ENCODE peak calls at places on chromosomes 12 and 14, in seven cellular contexts. One of them, this sample, is unnamed.
A peak's percentile ranks its signal among the peaks of the same experiment; 100 is the strongest.

GRCh38 chr12:64459388-64460024 is 7.6 kb downstream of the TBK1 start:
- DNase-seq in GM12865: peak; percentile 33
- DNase-seq in H1: no peak
- DNase-seq in CD4-positive, alpha-beta memory T cell: peak; percentile 39
- DNase-seq in right atrium auricular region: no peak
- DNase-seq in BJ: no peak
- DNase-seq in BE2C: no peak
- DNase-seq in this sample: no peak

GRCh38 chr12:92028039-92028709 is 117.5 kb downstream of the BTG1 start:
- DNase-seq in GM12865: no peak
- DNase-seq in H1: no peak
- DNase-seq in CD4-positive, alpha-beta memory T cell: no peak
- DNase-seq in right atrium auricular region: no peak
- DNase-seq in BJ: no peak
- DNase-seq in BE2C: no peak
- DNase-seq in this sample: no peak

GRCh38 chr12:122743895-122744525 is 8.6 kb upstream of the DENR start:
- DNase-seq in GM12865: no peak
- DNase-seq in H1: no peak
- DNase-seq in CD4-positive, alpha-beta memory T cell: no peak
- DNase-seq in right atrium auricular region: no peak
- DNase-seq in BJ: no peak
- DNase-seq in BE2C: no peak
- DNase-seq in this sample: no peak

GRCh38 chr12:108446766-108447165 is 68.3 kb upstream of the FICD start:
- DNase-seq in GM12865: peak; percentile 16
- DNase-seq in H1: no peak
- DNase-seq in CD4-positive, alpha-beta memory T cell: no peak
- DNase-seq in right atrium auricular region: no peak
- DNase-seq in BJ: no peak
- DNase-seq in BE2C: no peak
- DNase-seq in this sample: no peak

GRCh38 chr12:130088509-130088908 is 73.8 kb upstream of the FZD10 start:
- DNase-seq in GM12865: no peak
- DNase-seq in H1: no peak
- DNase-seq in CD4-positive, alpha-beta memory T cell: no peak
- DNase-seq in right atrium auricular region: no peak
- DNase-seq in BJ: no peak
- DNase-seq in BE2C: no peak
- DNase-seq in this sample: no peak

GRCh38 chr14:70595443-70596185 is 4.8 kb downstream of the MED6 start:
- DNase-seq in GM12865: no peak
- DNase-seq in H1: no peak
- DNase-seq in CD4-positive, alpha-beta memory T cell: no peak
- DNase-seq in right atrium auricular region: no peak
- DNase-seq in BJ: no peak
- DNase-seq in BE2C: no peak
- DNase-seq in this sample: no peak

GRCh38 chr12:14495326-14495725 is 72.4 kb downstream of the PLBD1 start:
- DNase-seq in GM12865: no peak
- DNase-seq in H1: no peak
- DNase-seq in CD4-positive, alpha-beta memory T cell: no peak
- DNase-seq in right atrium auricular region: no peak
- DNase-seq in BJ: no peak
- DNase-seq in BE2C: no peak
- DNase-seq in this sample: no peak

GRCh38 chr14:81797246-81797645 is 263.6 kb upstream of the SEL1L start:
- DNase-seq in GM12865: no peak
- DNase-seq in H1: no peak
- DNase-seq in CD4-positive, alpha-beta memory T cell: no peak
- DNase-seq in right atrium auricular region: no peak
- DNase-seq in BJ: no peak
- DNase-seq in BE2C: no peak
- DNase-seq in this sample: no peak

GRCh38 chr14:34935552-34935951 is 47.2 kb upstream of the SRP54 start:
- DNase-seq in GM12865: peak; percentile 5
- DNase-seq in H1: no peak
- DNase-seq in CD4-positive, alpha-beta memory T cell: no peak
- DNase-seq in right atrium auricular region: no peak
- DNase-seq in BJ: no peak
- DNase-seq in BE2C: no peak
- DNase-seq in this sample: no peak

GRCh38 chr14:32201196-32201815 is 539 bp upstream of the RNU6-7 start:
- DNase-seq in GM12865: peak; percentile 91
- DNase-seq in H1: peak; percentile 77
- DNase-seq in CD4-positive, alpha-beta memory T cell: peak; percentile 61
- DNase-seq in right atrium auricular region: peak; percentile 73
- DNase-seq in BJ: no peak
- DNase-seq in BE2C: peak; percentile 92
- DNase-seq in this sample: no peak

GRCh38 chr14:32202468-32202865 is 602 bp downstream of the RNU6-8 start:
- DNase-seq in GM12865: peak; percentile 15
- DNase-seq in H1: no peak
- DNase-seq in CD4-positive, alpha-beta memory T cell: no peak
- DNase-seq in right atrium auricular region: no peak
- DNase-seq in BJ: no peak
- DNase-seq in BE2C: no peak
- DNase-seq in this sample: no peak

GRCh38 chr14:32200368-32201195 is 1.3 kb upstream of the RNU6-7 start:
- DNase-seq in GM12865: peak; percentile 44
- DNase-seq in H1: no peak
- DNase-seq in CD4-positive, alpha-beta memory T cell: no peak
- DNase-seq in right atrium auricular region: no peak
- DNase-seq in BJ: no peak
- DNase-seq in BE2C: no peak
- DNase-seq in this sample: no peak

GRCh38 chr14:32202941-32203882 is at the start of gene RNU6-8:
- DNase-seq in GM12865: peak; percentile 95
- DNase-seq in H1: peak; percentile 82
- DNase-seq in CD4-positive, alpha-beta memory T cell: peak; percentile 94
- DNase-seq in right atrium auricular region: peak; percentile 87
- DNase-seq in BJ: no peak
- DNase-seq in BE2C: peak; percentile 95
- DNase-seq in this sample: no peak

DNA sequence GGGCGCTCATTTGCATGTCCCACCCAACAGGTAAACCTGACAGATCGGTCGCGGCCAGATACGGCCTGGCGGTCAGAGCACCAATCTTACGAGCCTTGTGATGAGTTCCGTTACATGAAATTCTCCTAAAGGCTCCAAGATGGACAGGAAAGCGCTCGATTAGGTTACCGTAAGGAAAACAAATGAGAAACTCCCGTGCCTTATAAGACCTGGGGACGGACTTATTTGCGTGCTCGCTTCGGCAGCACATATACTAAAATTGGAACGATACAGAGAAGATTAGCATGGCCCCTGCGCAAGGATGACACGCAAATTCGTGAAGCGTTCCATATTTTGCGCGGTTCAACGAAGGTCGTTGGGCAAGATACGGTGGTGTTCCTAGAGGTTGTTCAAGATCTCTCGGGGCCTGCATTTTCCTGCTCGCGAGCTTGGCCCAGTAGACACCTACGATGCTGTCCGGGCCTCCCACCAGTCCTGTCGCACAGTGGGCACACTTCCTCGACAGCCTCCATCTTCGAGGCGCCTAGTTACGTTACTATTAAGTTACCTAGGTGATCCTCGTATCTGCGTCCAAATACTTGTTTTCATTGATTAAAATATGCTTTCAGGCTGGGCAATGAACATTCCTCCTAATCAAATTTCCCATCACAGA is at the start of gene RNU6-7:
- DNase-seq in GM12865: peak; percentile 53
- DNase-seq in H1: no peak
- DNase-seq in CD4-positive, alpha-beta memory T cell: peak; percentile 66
- DNase-seq in right atrium auricular region: no peak
- DNase-seq in BJ: no peak
- DNase-seq in BE2C: peak; percentile 67
- DNase-seq in this sample: no peak
- H3K4me3 ChIP-seq in GM12865: peak within 1 kb of the TSS; percentile 69
- H3K4me3 ChIP-seq in H1: peak within 1 kb of the TSS; percentile 93
- H3K4me3 ChIP-seq in CD4-positive, alpha-beta memory T cell: peak within 1 kb of the TSS; percentile 50
- H3K4me3 ChIP-seq in right atrium auricular region: peak within 1 kb of the TSS; percentile 59
- H3K4me3 ChIP-seq in BJ: peak within 1 kb of the TSS; percentile 38
- H3K4me3 ChIP-seq in BE2C: peak within 1 kb of the TSS; percentile 67
- H3K4me3 ChIP-seq in this sample: peak within 1 kb of the TSS; percentile 75

GRCh38 chr12:12648284-12648683 is 36.6 kb downstream of the CREBL2 start:
- DNase-seq in GM12865: no peak
- DNase-seq in H1: no peak
- DNase-seq in CD4-positive, alpha-beta memory T cell: no peak
- DNase-seq in right atrium auricular region: no peak
- DNase-seq in BJ: no peak
- DNase-seq in BE2C: no peak
- DNase-seq in this sample: no peak
- H3K4me3 ChIP-seq in GM12865: no peak overlapping the region
- H3K4me3 ChIP-seq in H1: no peak overlapping the region
- H3K4me3 ChIP-seq in CD4-positive, alpha-beta memory T cell: no peak overlapping the region
- H3K4me3 ChIP-seq in right atrium auricular region: no peak overlapping the region
- H3K4me3 ChIP-seq in BJ: no peak overlapping the region
- H3K4me3 ChIP-seq in BE2C: no peak overlapping the region
- H3K4me3 ChIP-seq in this sample: no peak overlapping the region

GRCh38 chr12:1890119-1890703 is 28.2 kb downstream of the CACNA2D4 start:
- DNase-seq in GM12865: no peak
- DNase-seq in H1: no peak
- DNase-seq in CD4-positive, alpha-beta memory T cell: no peak
- DNase-seq in right atrium auricular region: peak; percentile 42
- DNase-seq in BJ: no peak
- DNase-seq in BE2C: no peak
- DNase-seq in this sample: no peak
- H3K4me3 ChIP-seq in GM12865: no peak overlapping the region
- H3K4me3 ChIP-seq in H1: no peak overlapping the region
- H3K4me3 ChIP-seq in CD4-positive, alpha-beta memory T cell: no peak overlapping the region
- H3K4me3 ChIP-seq in right atrium auricular region: no peak overlapping the region
- H3K4me3 ChIP-seq in BJ: no peak overlapping the region
- H3K4me3 ChIP-seq in BE2C: no peak overlapping the region
- H3K4me3 ChIP-seq in this sample: no peak overlapping the region

GRCh38 chr14:50531595-50532501 is 521 bp downstream of the MAP4K5 start:
- DNase-seq in GM12865: peak; percentile 51
- DNase-seq in H1: peak; percentile 10
- DNase-seq in CD4-positive, alpha-beta memory T cell: peak; percentile 28
- DNase-seq in right atrium auricular region: no peak
- DNase-seq in BJ: no peak
- DNase-seq in BE2C: peak; percentile 62
- DNase-seq in this sample: no peak

GRCh38 chr14:50527970-50528369 is 4.4 kb downstream of the MAP4K5 start:
- DNase-seq in GM12865: no peak
- DNase-seq in H1: no peak
- DNase-seq in CD4-positive, alpha-beta memory T cell: no peak
- DNase-seq in right atrium auricular region: no peak
- DNase-seq in BJ: no peak
- DNase-seq in BE2C: no peak
- DNase-seq in this sample: no peak

GRCh38 chr14:50530794-50531193 is 1.6 kb downstream of the MAP4K5 start:
- DNase-seq in GM12865: no peak
- DNase-seq in H1: no peak
- DNase-seq in CD4-positive, alpha-beta memory T cell: no peak
- DNase-seq in right atrium auricular region: no peak
- DNase-seq in BJ: no peak
- DNase-seq in BE2C: no peak
- DNase-seq in this sample: no peak

GRCh38 chr14:50530358-50530757 is 2.0 kb downstream of the MAP4K5 start:
- DNase-seq in GM12865: no peak
- DNase-seq in H1: no peak
- DNase-seq in CD4-positive, alpha-beta memory T cell: no peak
- DNase-seq in right atrium auricular region: no peak
- DNase-seq in BJ: no peak
- DNase-seq in BE2C: no peak
- DNase-seq in this sample: no peak

GRCh38 chr14:50529288-50530179 is 2.8 kb downstream of the MAP4K5 start:
- DNase-seq in GM12865: no peak
- DNase-seq in H1: no peak
- DNase-seq in CD4-positive, alpha-beta memory T cell: no peak
- DNase-seq in right atrium auricular region: no peak
- DNase-seq in BJ: no peak
- DNase-seq in BE2C: no peak
- DNase-seq in this sample: no peak
- H3K4me3 ChIP-seq in GM12865: no peak overlapping the region
- H3K4me3 ChIP-seq in H1: no peak overlapping the region
- H3K4me3 ChIP-seq in CD4-positive, alpha-beta memory T cell: no peak overlapping the region
- H3K4me3 ChIP-seq in right atrium auricular region: no peak overlapping the region
- H3K4me3 ChIP-seq in BJ: peak overlapping the region; percentile 92
- H3K4me3 ChIP-seq in BE2C: peak overlapping the region; percentile 81
- H3K4me3 ChIP-seq in this sample: peak overlapping the region; percentile 93

DNA sequence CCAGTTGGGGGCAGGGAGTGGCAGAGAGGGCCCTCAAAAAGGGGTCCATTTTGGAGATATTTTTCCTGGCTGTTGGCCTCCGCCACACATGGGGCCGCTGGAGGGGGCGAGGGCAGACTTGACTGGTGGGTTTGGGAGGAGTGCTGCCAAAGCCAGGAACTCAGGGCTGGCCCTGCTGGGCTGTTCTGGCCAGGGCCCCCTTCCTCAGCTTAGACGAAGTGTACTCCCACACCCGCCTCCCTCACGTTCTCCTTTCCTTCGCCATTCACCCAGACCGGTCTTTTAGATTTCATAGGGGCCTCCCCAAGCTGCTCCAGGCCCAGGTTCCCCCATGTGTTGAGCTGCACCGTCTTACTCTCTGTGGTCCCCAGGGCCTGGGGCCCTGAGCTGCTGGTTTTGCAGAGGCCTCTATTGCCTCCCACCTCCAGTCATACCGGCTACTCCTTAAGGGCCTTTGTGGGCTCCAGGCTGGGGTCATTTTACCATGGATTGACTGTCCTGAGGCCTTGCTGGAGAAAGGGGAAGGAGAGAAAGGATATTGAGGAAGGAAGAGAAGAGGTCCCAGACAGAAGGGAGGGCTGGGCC is 1.3 kb downstream of the KRT7 start:
- DNase-seq in GM12865: no peak
- DNase-seq in H1: no peak
- DNase-seq in CD4-positive, alpha-beta memory T cell: no peak
- DNase-seq in right atrium auricular region: no peak
- DNase-seq in BJ: no peak
- DNase-seq in BE2C: no peak
- DNase-seq in this sample: no peak
- H3K4me3 ChIP-seq in GM12865: no peak overlapping the region
- H3K4me3 ChIP-seq in H1: no peak overlapping the region
- H3K4me3 ChIP-seq in CD4-positive, alpha-beta memory T cell: no peak overlapping the region
- H3K4me3 ChIP-seq in right atrium auricular region: no peak overlapping the region
- H3K4me3 ChIP-seq in BJ: peak overlapping the region; percentile 42
- H3K4me3 ChIP-seq in BE2C: no peak overlapping the region
- H3K4me3 ChIP-seq in this sample: peak overlapping the region; percentile 53

DNA sequence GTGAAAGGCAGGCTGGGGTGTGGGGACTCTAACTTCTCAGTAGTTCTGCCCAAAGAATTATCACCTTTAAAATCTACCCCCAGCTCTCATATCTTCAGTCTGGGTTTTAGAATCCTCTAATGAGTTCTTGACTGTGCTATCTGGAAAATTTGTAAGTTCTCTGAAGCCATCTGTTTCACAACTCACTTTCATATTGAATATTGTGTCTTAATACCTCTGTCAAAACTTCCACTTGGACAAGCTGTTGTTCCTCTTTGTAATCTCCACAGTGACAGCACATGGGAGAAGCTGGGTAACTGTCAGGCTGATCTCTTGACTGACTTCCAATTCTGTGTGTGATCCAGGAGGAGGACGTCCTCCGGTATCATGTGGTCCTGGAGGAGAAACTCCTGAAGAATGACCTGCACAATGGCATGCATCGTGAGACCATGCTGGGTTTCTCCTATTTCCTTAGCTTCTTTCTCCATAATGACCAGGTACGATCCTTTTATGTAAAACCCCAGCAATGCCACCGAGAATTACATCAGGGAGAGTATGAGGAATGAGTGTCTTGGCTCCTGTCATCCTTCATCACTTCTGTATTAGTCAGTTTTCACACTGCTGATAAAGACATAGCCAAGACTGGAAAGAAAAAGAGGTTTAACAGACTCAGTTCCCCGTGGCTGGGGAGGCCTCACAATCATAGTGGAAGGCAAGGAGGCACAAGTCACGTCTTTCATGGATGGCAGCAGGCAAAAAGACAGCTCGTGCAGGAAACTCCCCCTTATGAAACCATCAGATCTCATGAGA is 111.9 kb downstream of the STAB2 start:
- DNase-seq in GM12865: peak; percentile 36
- DNase-seq in H1: no peak
- DNase-seq in CD4-positive, alpha-beta memory T cell: no peak
- DNase-seq in right atrium auricular region: no peak
- DNase-seq in BJ: no peak
- DNase-seq in BE2C: no peak
- DNase-seq in this sample: no peak
- H3K4me3 ChIP-seq in GM12865: no peak overlapping the region
- H3K4me3 ChIP-seq in H1: no peak overlapping the region
- H3K4me3 ChIP-seq in CD4-positive, alpha-beta memory T cell: no peak overlapping the region
- H3K4me3 ChIP-seq in right atrium auricular region: no peak overlapping the region
- H3K4me3 ChIP-seq in BJ: no peak overlapping the region
- H3K4me3 ChIP-seq in BE2C: no peak overlapping the region
- H3K4me3 ChIP-seq in this sample: no peak overlapping the region